ENCODE peak calls at places on chromosomes 11 and 22, in seven cellular contexts. P is K562, L is IMR-90, R is DND-41, N is PC-3, W is mesendoderm, G is endothelial cell of umbilical vein. Y is an unnamed sample.

GRCh38 chr22:47848384-47848920 is 1086.0 kb downstream of the TBC1D22A start:
- DNase-seq in W (no peak), G (no peak), P (no peak), N (no peak), R (no peak), L (no peak), Y (no peak)

GRCh38 chr11:15558513-15559181 is 443.9 kb downstream of the INSC start:
- DNase-seq in P (no peak), L (no peak), G (no peak), R (no peak), W (no peak), N (no peak), Y (no peak)

GRCh38 chr11:82546556-82547162 is 187.0 kb downstream of the FAM181B start:
- DNase-seq in L (no peak), N (no peak), P (no peak), G (no peak), R (no peak), W (no peak), Y (no peak)

GRCh38 chr11:130798801-130799200 is 117.5 kb downstream of the SNX19 start:
- DNase-seq in P (no peak), R (no peak), L (no peak), G (no peak), W (no peak), N (no peak), Y (no peak)

GRCh38 chr11:45321669-45322068 is 35.5 kb upstream of the SYT13 start:
- DNase-seq in P (no peak), L (no peak), N (no peak), R (no peak), W (no peak), G (no peak), Y (no peak)

GRCh38 chr22:24153959-24154358 is 27.3 kb upstream of the SUSD2 start:
- DNase-seq in G (no peak), P (no peak), L (no peak), W (no peak), R (no peak), N (no peak), Y (no peak)

GRCh38 chr11:61912991-61913698 is 4.2 kb downstream of the RAB3IL1 start:
- DNase-seq in P (no peak), R (no peak), L (no peak), N (no peak), W (no peak), G (no peak), Y (peak; percentile 14)

GRCh38 chr11:46102843-46103242 is 18.4 kb downstream of the PHF21A start:
- DNase-seq in L (no peak), P (peak; percentile 47), G (no peak), R (no peak), W (peak; percentile 16), N (no peak), Y (no peak)

GRCh38 chr11:6194065-6194581 is 4.9 kb upstream of the OR52W1 start:
- DNase-seq in W (peak; percentile 14), N (no peak), R (no peak), G (no peak), P (no peak), L (no peak), Y (no peak)

GRCh38 chr22:49269371-49269770 is 558.3 kb downstream of the BRD1 start:
- DNase-seq in R (no peak), L (no peak), P (no peak), W (peak; percentile 57), G (no peak), N (no peak), Y (no peak)

GRCh38 chr11:6563121-6563619 is 40.2 kb downstream of the RRP8 start:
- DNase-seq in N (peak; percentile 9), G (no peak), W (peak; percentile 66), L (no peak), P (peak; percentile 83), R (no peak), Y (no peak)

GRCh38 chr22:36411589-36412258 is 24.0 kb upstream of the MYH9 start:
- DNase-seq in N (no peak), L (no peak), R (peak; percentile 49), W (no peak), P (no peak), G (no peak), Y (peak; percentile 70)

GRCh38 chr22:32473388-32473952 is 1.1 kb upstream of the FBXO7 start:
- DNase-seq in W (peak; percentile 80), G (peak; percentile 81), P (peak; percentile 41), L (peak; percentile 70), R (peak; percentile 35), N (peak; percentile 71), Y (peak; percentile 38)

GRCh38 chr11:1356007-1356435 is 33.7 kb upstream of the BRSK2 start:
- DNase-seq in N (no peak), L (no peak), R (no peak), W (no peak), P (peak; percentile 28), G (no peak), Y (no peak)

GRCh38 chr11:30284836-30285235 is 38.1 kb upstream of the ARL14EP start:
- DNase-seq in P (no peak), R (no peak), G (no peak), L (no peak), W (no peak), N (no peak), Y (no peak)

GRCh38 chr11:122696662-122697061 is 41.1 kb downstream of the UBASH3B start:
- DNase-seq in R (peak; percentile 92), W (no peak), P (peak; percentile 10), N (no peak), L (no peak), G (peak; percentile 48), Y (no peak)

GRCh38 chr22:46774456-46775363 is 12.3 kb downstream of the TBC1D22A start:
- DNase-seq in N (no peak), R (no peak), L (no peak), G (no peak), W (no peak), P (no peak), Y (no peak)

GRCh38 chr11:108965602-108966001 is 300.7 kb downstream of the DDX10 start:
- DNase-seq in W (peak; percentile 25), R (no peak), G (no peak), L (peak; percentile 88), P (no peak), N (no peak), Y (no peak)

GRCh38 chr11:15912825-15913224 is 443.5 kb downstream of the SOX6 start:
- DNase-seq in L (no peak), R (no peak), G (no peak), N (no peak), P (no peak), W (peak; percentile 84), Y (no peak)

GRCh38 chr11:102451693-102452460 is 688 bp downstream of the TMEM123 start:
- DNase-seq in L (peak; percentile 28), G (peak; percentile 70), W (peak; percentile 74), P (peak; percentile 70), N (peak; percentile 67), R (peak; percentile 85), Y (peak; percentile 85)

GRCh38 chr11:126146454-126147192 is 64.8 kb downstream of the RPUSD4 start:
- DNase-seq in L (no peak), G (no peak), N (no peak), W (peak; percentile 63), R (peak; percentile 29), P (no peak), Y (no peak)

GRCh38 chr11:128342511-128343133 is 244.7 kb downstream of the ETS1 start:
- DNase-seq in P (no peak), L (peak; percentile 86), G (peak; percentile 98), W (peak; percentile 40), N (peak; percentile 96), R (peak; percentile 58), Y (peak; percentile 38)

GRCh38 chr22:31136711-31137110 is 3.6 kb downstream of the PLA2G3 start:
- DNase-seq in G (no peak), N (no peak), W (no peak), P (no peak), R (no peak), L (no peak), Y (no peak)

GRCh38 chr22:38125038-38125610 is 14.6 kb upstream of the BAIAP2L2 start:
- DNase-seq in N (no peak), G (no peak), R (no peak), L (no peak), P (no peak), W (no peak), Y (no peak)

GRCh38 chr22:46542011-46542985 is 4.9 kb upstream of the CELSR1 start:
- DNase-seq in R (peak; percentile 77), G (peak; percentile 66), P (peak; percentile 77), L (peak; percentile 50), W (peak; percentile 69), N (peak; percentile 70), Y (peak; percentile 78)

GRCh38 chr11:115676206-115676605 is 172.0 kb upstream of the CADM1 start:
- DNase-seq in P (no peak), L (no peak), R (no peak), G (no peak), N (no peak), W (peak; percentile 58), Y (no peak)

GRCh38 chr11:120675171-120675570 is 163.6 kb downstream of the GRIK4 start:
- DNase-seq in N (no peak), L (no peak), G (no peak), R (no peak), W (no peak), P (no peak), Y (no peak)

GRCh38 chr22:20247010-20247505 is 21.1 kb downstream of the RTN4R start:
- DNase-seq in N (no peak), W (no peak), R (no peak), P (peak; percentile 80), G (no peak), L (peak; percentile 39), Y (no peak)

GRCh38 chr11:134120921-134121526 is 52.2 kb downstream of the JAM3 start:
- DNase-seq in N (no peak), L (peak; percentile 52), W (peak; percentile 46), R (no peak), P (no peak), G (peak; percentile 90), Y (no peak)

GRCh38 chr11:63854696-63855095 is 15.8 kb downstream of the MARK2 start:
- DNase-seq in R (no peak), N (no peak), P (no peak), G (no peak), W (no peak), L (no peak), Y (no peak)
- H3K4me1 ChIP-seq in R (peaks cover 16% of the 10 kb centered on the region), N (no peaks in the 10 kb centered on the region), P (peaks cover 18% of the 10 kb centered on the region), G (peaks cover 11% of the 10 kb centered on the region), W (no peaks in the 10 kb centered on the region), L (peaks cover 6% of the 10 kb centered on the region), Y (peaks cover 21% of the 10 kb centered on the region)

GRCh38 chr22:43363580-43364435 is 20.6 kb upstream of the SCUBE1 start:
- DNase-seq in P (no peak), R (no peak), L (no peak), W (no peak), G (no peak), N (no peak), Y (no peak)
- H3K27ac ChIP-seq in P (no peak overlapping the region), R (no peak overlapping the region), L (no peak overlapping the region), W (no peak overlapping the region), G (no peak overlapping the region), N (no peak overlapping the region), Y (no peak overlapping the region)

GRCh38 chr11:23789200-23789853 is 707.5 kb upstream of the LUZP2 start:
- DNase-seq in G (no peak), P (no peak), W (no peak), N (no peak), L (no peak), R (no peak), Y (no peak)

GRCh38 chr11:23789938-23790371 is 706.9 kb upstream of the LUZP2 start:
- DNase-seq in L (peak; percentile 86), N (peak; percentile 73), P (no peak), R (no peak), W (no peak), G (no peak), Y (peak; percentile 68)
- H3K9ac ChIP-seq in L (no peak overlapping the region), N (no peak overlapping the region), P (no peak overlapping the region), R (no peak overlapping the region), W (no peak overlapping the region), G (no peak overlapping the region), Y (no peak overlapping the region)

GRCh38 chr11:75344761-75345454 is 6.6 kb downstream of the ARRB1 start:
- DNase-seq in R (peak; percentile 58), L (peak; percentile 74), W (no peak), N (peak; percentile 58), G (no peak), P (no peak), Y (peak; percentile 62)
- H3K4me1 ChIP-seq in R (peaks cover 79% of the 10 kb centered on the region), L (peaks cover 51% of the 10 kb centered on the region), W (peaks cover 60% of the 10 kb centered on the region), N (peaks cover 19% of the 10 kb centered on the region), G (peaks cover 69% of the 10 kb centered on the region), P (peaks cover 77% of the 10 kb centered on the region), Y (peaks cover 75% of the 10 kb centered on the region)

Y was measured in colonic mucosa.